ENCODE peak calls at places on chromosomes 5 and 9, in eight cellular contexts. I is GM10248; W is amygdala; V is iris pigment epithelial cell; N is non-pigmented ciliary epithelial cell; H is renal cortical epithelial cell; Z is activated CD4-positive, alpha-beta T cell treated with anti-CD3 and anti-CD28 coated beads for 1 hour; Y is right atrium auricular region. T is an unnamed sample.

GRCh38 chr9:17744786-17745185 is 165.9 kb downstream of the SH3GL2 start:
- DNase-seq in W (no peak), H (peak), Z (no peak), N (no peak), V (peak), Y (no peak), I (no peak), T (no peak)

GRCh38 chr9:129280236-129281231 is 102.5 kb upstream of the IER5L start:
- DNase-seq in Y (peak), Z (no peak), I (peak), N (no peak), W (no peak), V (no peak), H (no peak), T (no peak)

GRCh38 chr5:40224421-40224820 is 455.3 kb upstream of the PTGER4 start:
- DNase-seq in H (peak), I (no peak), W (no peak), Z (no peak), Y (no peak), N (no peak), V (peak), T (no peak)

GRCh38 chr5:138448070-138448469 is 9.2 kb downstream of the REEP2 start:
- DNase-seq in Y (no peak), V (no peak), H (no peak), W (no peak), Z (no peak), I (no peak), N (no peak), T (no peak)

GRCh38 chr5:139796061-139796806 is 626 bp downstream of the PSD2 start:
- DNase-seq in I (no peak), N (no peak), V (no peak), Z (no peak), Y (no peak), W (peak), H (no peak), T (no peak)

GRCh38 chr5:32583582-32584232 is 1.6 kb upstream of the SUB1 start:
- DNase-seq in I (peak), N (no peak), Z (no peak), W (no peak), V (no peak), H (no peak), Y (no peak), T (no peak)

GRCh38 chr9:72873456-72873855 is 79.4 kb downstream of the ALDH1A1 start:
- DNase-seq in H (no peak), N (no peak), Z (no peak), I (no peak), W (no peak), V (no peak), Y (no peak), T (no peak)

GRCh38 chr5:124700930-124701458 is 45.4 kb downstream of the ZNF608 start:
- DNase-seq in N (no peak), W (no peak), H (no peak), I (no peak), V (no peak), Y (no peak), Z (no peak), T (no peak)

GRCh38 chr5:78927657-78928282 is 57.3 kb downstream of the ARSB start:
- DNase-seq in N (peak), W (no peak), Z (no peak), H (peak), V (peak), Y (no peak), I (no peak), T (no peak)

GRCh38 chr5:66807743-66808142 is 211.6 kb downstream of the MAST4 start:
- DNase-seq in V (peak), N (peak), Z (no peak), H (peak), Y (no peak), W (peak), I (no peak), T (peak)

GRCh38 chr5:38837416-38837815 is 8.4 kb upstream of the OSMR start:
- DNase-seq in I (no peak), W (no peak), H (no peak), N (no peak), Z (no peak), Y (no peak), V (no peak), T (no peak)

GRCh38 chr5:73913971-73914370 is 288.0 kb downstream of the ARHGEF28 start:
- DNase-seq in W (no peak), N (no peak), Y (no peak), V (no peak), Z (no peak), I (no peak), H (no peak), T (no peak)

T was measured in HS-5.